ENCODE peak calls at places on chromosomes 16 and 17, in eight cellular contexts. K, H, S, V, J, Y, N and G are unnamed samples. For H3K4me1, the result is how much of the 10 kb centered on the place peaks cover.

GRCh38 chr17:75561927-75562603 is 25.5 kb upstream of the MYO15B start:
- DNase-seq in K (no peak), H (no peak), S (no peak), V (no peak), J (no peak), Y (no peak), N (no peak), G (no peak)

GRCh38 chr17:14080847-14081251 is 11.5 kb downstream of the COX10 start:
- DNase-seq in K (no peak), H (no peak), S (no peak), V (no peak), J (no peak), Y (no peak), N (no peak), G (no peak)

GRCh38 chr17:74212913-74213791 is at the start of gene TTYH2:
- DNase-seq in K (peak), H (peak), S (peak), V (peak), J (peak), Y (peak), N (peak), G (no peak)

GRCh38 chr17:37791434-37791833 is 46.6 kb upstream of the HNF1B start:
- DNase-seq in K (peak), H (no peak), S (no peak), V (no peak), J (no peak), Y (no peak), N (no peak), G (peak)

GRCh38 chr16:70267516-70267915 is 15.8 kb upstream of the EXOSC6 start:
- DNase-seq in K (no peak), H (no peak), S (no peak), V (no peak), J (no peak), Y (peak), N (no peak), G (no peak)

GRCh38 chr17:13590441-13590840 is 11.3 kb downstream of the HS3ST3A1 start:
- DNase-seq in K (no peak), H (no peak), S (no peak), V (no peak), J (no peak), Y (no peak), N (no peak), G (no peak)

GRCh38 chr16:29808219-29808900 is 2.0 kb downstream of the MAZ start:
- DNase-seq in K (no peak), H (peak), S (no peak), V (no peak), J (no peak), Y (no peak), N (no peak), G (no peak)

GRCh38 chr17:44310612-44311376 is 2.4 kb downstream of the RUNDC3A start:
- DNase-seq in K (no peak), H (peak), S (no peak), V (no peak), J (no peak), Y (no peak), N (no peak), G (no peak)

GRCh38 chr17:70775667-70776066 is 606.3 kb downstream of the KCNJ2 start:
- DNase-seq in K (no peak), H (no peak), S (no peak), V (no peak), J (no peak), Y (no peak), N (no peak), G (no peak)

GRCh38 chr16:67942200-67942509 is 1.8 kb downstream of the LCAT start:
- DNase-seq in K (no peak), H (no peak), S (no peak), V (no peak), J (no peak), Y (peak), N (no peak), G (peak)

GRCh38 chr17:77802811-77803220 is 155.7 kb upstream of the TNRC6C start:
- DNase-seq in K (no peak), H (peak), S (no peak), V (no peak), J (peak), Y (no peak), N (no peak), G (no peak)

GRCh38 chr17:82679586-82680465 is 18.7 kb downstream of the RAB40B start:
- DNase-seq in K (no peak), H (no peak), S (no peak), V (no peak), J (no peak), Y (no peak), N (no peak), G (no peak)

GRCh38 chr16:70250748-70251650 is 741 bp downstream of the EXOSC6 start:
- DNase-seq in K (no peak), H (peak), S (no peak), V (no peak), J (peak), Y (peak), N (peak), G (no peak)

GRCh38 chr17:36529121-36529520 is 5.5 kb downstream of the MYO19 start:
- DNase-seq in K (no peak), H (no peak), S (no peak), V (no peak), J (no peak), Y (no peak), N (no peak), G (no peak)

GRCh38 chr17:77353684-77354419 is 213.1 kb downstream of the SEC14L1 start:
- DNase-seq in K (no peak), H (no peak), S (peak), V (no peak), J (no peak), Y (no peak), N (no peak), G (no peak)

GRCh38 chr17:47618416-47618815 is 31.3 kb upstream of the KPNB1 start:
- DNase-seq in K (no peak), H (no peak), S (no peak), V (no peak), J (no peak), Y (no peak), N (no peak), G (no peak)

GRCh38 chr17:41811549-41812175 is at the start of gene P3H4:
- DNase-seq in K (peak), H (peak), S (peak), V (peak), J (peak), Y (peak), N (peak), G (no peak)

GRCh38 chr16:29148867-29149272 is 164.0 kb downstream of the LAT start:
- DNase-seq in K (peak), H (peak), S (no peak), V (peak), J (no peak), Y (no peak), N (no peak), G (no peak)

GRCh38 chr16:1019234-1019933 is 37.8 kb downstream of the SOX8 start:
- DNase-seq in K (no peak), H (no peak), S (peak), V (no peak), J (peak), Y (no peak), N (no peak), G (no peak)

GRCh38 chr17:74457146-74457819 is 9.2 kb upstream of the CD300A start:
- DNase-seq in K (peak), H (peak), S (peak), V (peak), J (peak), Y (peak), N (peak), G (no peak)

GRCh38 chr16:35310999-35311398 is 1851.6 kb downstream of the TP53TG3F start:
- DNase-seq in K (no peak), H (no peak), S (no peak), V (no peak), J (no peak), Y (no peak), N (no peak), G (no peak)

GRCh38 chr17:75894049-75894742 is 2.6 kb downstream of the TRIM65 start:
- DNase-seq in K (no peak), H (peak), S (no peak), V (no peak), J (no peak), Y (no peak), N (no peak), G (no peak)

GRCh38 chr17:79883202-79883601 is 44.0 kb upstream of the CBX4 start:
- DNase-seq in K (no peak), H (peak), S (no peak), V (no peak), J (no peak), Y (no peak), N (no peak), G (no peak)

GRCh38 chr17:16886655-16887322 is 85.1 kb downstream of the TNFRSF13B start:
- DNase-seq in K (no peak), H (peak), S (no peak), V (no peak), J (no peak), Y (no peak), N (no peak), G (no peak)

GRCh38 chr17:50037321-50038107 is 18.4 kb upstream of the ITGA3 start:
- DNase-seq in K (no peak), H (peak), S (peak), V (no peak), J (no peak), Y (no peak), N (peak), G (no peak)

GRCh38 chr16:53974484-53975115 is 270.6 kb downstream of the FTO start:
- DNase-seq in K (no peak), H (no peak), S (no peak), V (no peak), J (no peak), Y (no peak), N (no peak), G (no peak)

GRCh38 chr17:69012895-69013805 is 47.6 kb downstream of the ABCA9 start:
- DNase-seq in K (no peak), H (no peak), S (no peak), V (no peak), J (no peak), Y (no peak), N (no peak), G (no peak)

GRCh38 chr17:49574283-49574892 is 1.3 kb upstream of the NXPH3 start:
- DNase-seq in K (no peak), H (no peak), S (peak), V (no peak), J (no peak), Y (peak), N (no peak), G (no peak)

GRCh38 chr16:89155184-89155679 is 16.3 kb upstream of the CDH15 start:
- DNase-seq in K (no peak), H (no peak), S (no peak), V (no peak), J (no peak), Y (no peak), N (peak), G (no peak)

GRCh38 chr17:42980274-42980765 is at the start of gene RUNDC1:
- DNase-seq in K (peak), H (peak), S (peak), V (peak), J (peak), Y (peak), N (peak), G (no peak)
- H3K4me1 ChIP-seq in K (under half), H (under half), S (under half), V (under half), J (under half), Y (under half), N (under half), G (under half)

GRCh38 chr16:56421976-56422669 is 3.2 kb downstream of the AMFR start:
- DNase-seq in K (no peak), H (no peak), S (no peak), V (no peak), J (no peak), Y (no peak), N (no peak), G (no peak)

GRCh38 chr16:56424404-56424765 is 960 bp downstream of the AMFR start:
- DNase-seq in K (no peak), H (no peak), S (no peak), V (no peak), J (no peak), Y (no peak), N (no peak), G (no peak)

GRCh38 chr16:56421313-56421712 is 4.0 kb downstream of the AMFR start:
- DNase-seq in K (no peak), H (no peak), S (no peak), V (no peak), J (no peak), Y (no peak), N (no peak), G (no peak)

GRCh38 chr16:56423584-56424403 is 1.6 kb downstream of the AMFR start:
- DNase-seq in K (no peak), H (no peak), S (no peak), V (no peak), J (no peak), Y (no peak), N (no peak), G (no peak)

DNA sequence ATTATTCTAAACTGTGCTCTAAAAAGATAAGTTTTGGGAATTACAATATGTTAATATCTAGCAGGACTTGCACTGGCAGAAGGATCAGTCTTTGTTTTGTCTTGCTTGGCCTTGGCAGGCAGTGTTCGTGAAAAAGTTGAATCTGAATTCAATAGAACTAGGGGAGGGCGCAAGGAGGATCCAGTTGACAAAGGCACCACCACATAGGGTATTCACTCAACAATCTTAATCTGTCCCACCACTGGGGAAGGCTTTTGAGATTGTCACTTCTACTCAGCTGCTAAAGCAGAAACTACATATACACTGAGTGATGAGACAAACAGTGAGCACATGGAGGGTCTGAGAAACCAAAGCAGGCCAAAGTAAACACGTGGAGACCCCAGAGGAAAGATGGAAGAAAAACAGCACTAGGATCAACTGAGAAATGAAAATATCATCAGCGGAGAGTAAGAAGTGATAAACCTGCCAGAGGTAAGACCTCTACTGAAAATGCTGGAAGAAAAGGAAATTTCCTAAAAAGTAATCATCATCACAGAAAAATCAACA is 2.4 kb downstream of the AMFR start:
- DNase-seq in K (no peak), H (no peak), S (no peak), V (no peak), J (no peak), Y (no peak), N (no peak), G (no peak)
- H3K4me1 ChIP-seq in K (under half), H (under half), S (under half), V (under half), J (under half), Y (under half), N (under half), G (under half)

GRCh38 chr17:4941027-4941610 is 1.1 kb downstream of the RNF167 start:
- DNase-seq in K (no peak), H (no peak), S (no peak), V (no peak), J (no peak), Y (no peak), N (no peak), G (no peak)

GRCh38 chr17:4939804-4940624 is at the start of the genes RNF167 and SLC25A11:
- DNase-seq in K (peak), H (peak), S (peak), V (peak), J (peak), Y (peak), N (peak), G (peak)

GRCh38 chr17:4938670-4939553 is 934 bp downstream of the SLC25A11 start:
- DNase-seq in K (no peak), H (peak), S (no peak), V (no peak), J (no peak), Y (no peak), N (no peak), G (no peak)

GRCh38 chr17:4939554-4939803 is 367 bp downstream of the SLC25A11 start:
- DNase-seq in K (no peak), H (peak), S (no peak), V (no peak), J (no peak), Y (no peak), N (no peak), G (no peak)

GRCh38 chr17:4940625-4941021 is 555 bp downstream of the RNF167 start:
- DNase-seq in K (peak), H (peak), S (no peak), V (peak), J (no peak), Y (no peak), N (no peak), G (no peak)
- H3K4me1 ChIP-seq in K (half or more), H (half or more), S (under half), V (under half), J (under half), Y (under half), N (under half), G (under half)

GRCh38 chr17:10845388-10845751 is 7.5 kb upstream of the PIRT start:
- DNase-seq in K (no peak), H (no peak), S (no peak), V (no peak), J (no peak), Y (no peak), N (no peak), G (no peak)
- H3K4me1 ChIP-seq in K (under half), H (under half), S (under half), V (under half), J (under half), Y (under half), N (under half), G (under half)

GRCh38 chr16:11354733-11355574 is 9.7 kb downstream of the RMI2 start:
- DNase-seq in K (no peak), H (peak), S (no peak), V (peak), J (no peak), Y (no peak), N (no peak), G (no peak)
- H3K4me1 ChIP-seq in K (under half), H (under half), S (half or more), V (under half), J (under half), Y (under half), N (under half), G (under half)

GRCh38 chr16:75235721-75236193 is 15.7 kb downstream of the BCAR1 start:
- DNase-seq in K (no peak), H (peak), S (no peak), V (no peak), J (no peak), Y (no peak), N (no peak), G (no peak)

GRCh38 chr16:75237398-75238131 is 13.9 kb downstream of the BCAR1 start:
- DNase-seq in K (no peak), H (no peak), S (no peak), V (no peak), J (no peak), Y (no peak), N (no peak), G (no peak)

GRCh38 chr16:75238132-75238852 is 13.1 kb downstream of the BCAR1 start:
- DNase-seq in K (no peak), H (peak), S (no peak), V (no peak), J (no peak), Y (no peak), N (peak), G (no peak)

GRCh38 chr16:75236232-75236631 is 15.2 kb downstream of the BCAR1 start:
- DNase-seq in K (no peak), H (no peak), S (no peak), V (no peak), J (no peak), Y (no peak), N (no peak), G (no peak)

DNA sequence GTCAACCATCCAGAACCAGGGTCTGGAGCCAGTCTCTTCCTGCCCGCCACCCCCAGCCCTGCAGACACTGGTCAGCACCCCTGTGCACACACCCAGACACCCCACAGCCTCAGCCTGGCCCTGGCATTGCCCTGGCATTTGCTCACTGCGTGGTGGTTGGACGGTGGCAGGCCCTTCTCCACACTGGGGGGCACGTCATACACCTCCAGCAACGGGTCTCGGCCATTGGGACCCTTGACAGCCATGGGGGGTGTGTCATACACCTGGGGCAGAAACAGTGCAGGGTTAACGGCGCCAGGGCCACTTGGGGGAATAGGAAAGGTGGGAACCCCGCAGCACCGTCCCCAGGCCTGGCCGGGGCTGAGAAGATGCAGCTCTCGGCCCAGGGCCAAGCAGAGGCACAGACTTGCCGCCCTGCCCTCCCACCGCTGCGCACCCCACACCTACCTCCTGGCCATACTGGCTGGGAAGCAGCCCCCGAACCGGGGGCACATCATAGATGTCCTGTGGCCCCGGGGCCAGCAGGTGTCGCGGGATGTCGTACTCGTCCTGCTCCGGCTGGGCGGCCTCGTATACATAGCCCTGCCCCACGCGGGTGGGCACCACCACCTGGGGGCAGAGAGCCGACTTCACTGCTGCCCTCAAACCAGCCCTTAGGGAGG is 14.6 kb downstream of the BCAR1 start:
- DNase-seq in K (no peak), H (no peak), S (no peak), V (no peak), J (no peak), Y (no peak), N (no peak), G (no peak)
- H3K4me1 ChIP-seq in K (under half), H (under half), S (under half), V (under half), J (under half), Y (under half), N (under half), G (under half)

GRCh38 chr16:20880867-20881866 is 19.0 kb downstream of the DCUN1D3 start:
- DNase-seq in K (no peak), H (no peak), S (no peak), V (no peak), J (no peak), Y (no peak), N (no peak), G (no peak)
- H3K4me1 ChIP-seq in K (under half), H (under half), S (under half), V (under half), J (under half), Y (under half), N (under half), G (under half)

GRCh38 chr17:21031756-21032396 is 10.9 kb downstream of the USP22 start:
- DNase-seq in K (no peak), H (no peak), S (no peak), V (no peak), J (no peak), Y (no peak), N (no peak), G (no peak)
- H3K4me1 ChIP-seq in K (half or more), H (half or more), S (half or more), V (under half), J (under half), Y (under half), N (under half), G (under half)

GRCh38 chr17:28572294-28573099 is 1.2 kb upstream of the PIGS start:
- DNase-seq in K (no peak), H (no peak), S (no peak), V (no peak), J (no peak), Y (no peak), N (no peak), G (no peak)

GRCh38 chr17:28573966-28574480 is 2.7 kb downstream of the ALDOC start:
- DNase-seq in K (no peak), H (no peak), S (no peak), V (no peak), J (no peak), Y (no peak), N (no peak), G (no peak)

GRCh38 chr17:28574536-28574935 is 2.2 kb downstream of the ALDOC start:
- DNase-seq in K (no peak), H (no peak), S (no peak), V (no peak), J (no peak), Y (no peak), N (no peak), G (no peak)

GRCh38 chr17:28575126-28575795 is 1.4 kb downstream of the ALDOC start:
- DNase-seq in K (no peak), H (no peak), S (no peak), V (no peak), J (no peak), Y (no peak), N (no peak), G (no peak)

DNA sequence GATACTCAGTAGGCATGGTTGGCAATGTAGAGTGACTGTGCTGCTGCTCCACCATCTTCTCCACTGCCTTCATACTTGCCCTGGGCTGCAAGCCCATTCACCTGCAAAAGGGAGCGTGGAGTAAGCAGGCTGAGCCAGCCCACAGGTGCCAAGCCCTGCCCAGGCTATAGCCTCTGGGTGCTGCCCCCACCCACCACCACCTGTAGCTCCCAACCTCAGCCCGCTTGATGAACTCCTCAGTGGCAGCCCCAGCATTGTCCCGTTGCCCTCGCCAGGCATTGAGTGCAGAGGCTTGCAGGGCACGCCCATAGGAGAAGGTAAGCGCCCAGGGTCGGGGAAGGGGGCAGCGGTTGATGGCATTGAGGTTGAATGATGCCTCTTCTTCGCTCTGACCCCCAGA is 2.2 kb upstream of the PIGS start:
- DNase-seq in K (no peak), H (no peak), S (no peak), V (no peak), J (no peak), Y (no peak), N (no peak), G (no peak)
- H3K4me1 ChIP-seq in K (half or more), H (under half), S (under half), V (under half), J (under half), Y (under half), N (under half), G (under half)